ENCODE peak calls at places on chromosomes 5 and 9, in seven cellular contexts. S is tibial artery; D is gastrocnemius medialis; O is neural progenitor cell; T is IMR-90; I is CD4-positive, alpha-beta T cell; W is left ventricle myocardium inferior. R is an unnamed sample. For H3K9me3, the result is how much of the 10 kb centered on the place peaks cover.

GRCh38 chr9:124149992-124150391 is 107.8 kb upstream of the NEK6 start:
- DNase-seq in S (no peak), D (no peak), O (peak), T (peak), I (no peak), W (no peak), R (no peak)

GRCh38 chr9:13804532-13804931 is 509.4 kb downstream of the NFIB start:
- DNase-seq in S (no peak), D (no peak), O (no peak), T (peak), I (no peak), W (no peak), R (no peak)

GRCh38 chr9:37033753-37034319 is at the start of gene PAX5:
- DNase-seq in S (no peak), D (no peak), O (no peak), T (no peak), I (no peak), W (no peak), R (no peak)

GRCh38 chr5:135493406-135494180 is 41.4 kb upstream of the TIFAB start:
- DNase-seq in S (peak), D (no peak), O (peak), T (peak), I (no peak), W (no peak), R (no peak)

GRCh38 chr5:40834391-40834848 is 602 bp downstream of the RPL37 start:
- DNase-seq in S (no peak), D (no peak), O (peak), T (peak), I (peak), W (no peak), R (peak)

GRCh38 chr5:573206-573605 is 38.9 kb upstream of the CEP72 start:
- DNase-seq in S (no peak), D (no peak), O (no peak), T (no peak), I (no peak), W (no peak), R (no peak)

GRCh38 chr5:150700298-150700599 is 613 bp downstream of the RBM22 start:
- DNase-seq in S (no peak), D (no peak), O (no peak), T (no peak), I (no peak), W (no peak), R (no peak)

GRCh38 chr9:135932656-135933055 is 25.3 kb upstream of the CAMSAP1 start:
- DNase-seq in S (no peak), D (no peak), O (no peak), T (no peak), I (no peak), W (no peak), R (no peak)

GRCh38 chr9:33946779-33947535 is 101.7 kb downstream of the UBAP2 start:
- DNase-seq in S (no peak), D (no peak), O (no peak), T (peak), I (no peak), W (no peak), R (no peak)

GRCh38 chr9:128895556-128895955 is 13.6 kb downstream of the LRRC8A start:
- DNase-seq in S (no peak), D (no peak), O (peak), T (no peak), I (no peak), W (no peak), R (no peak)

GRCh38 chr5:82107277-82107676 is 135.5 kb downstream of the ATG10 start:
- DNase-seq in S (no peak), D (no peak), O (peak), T (peak), I (no peak), W (no peak), R (no peak)

GRCh38 chr5:145408048-145408341 is 427.1 kb downstream of the PRELID2 start:
- DNase-seq in S (no peak), D (no peak), O (no peak), T (no peak), I (no peak), W (no peak), R (no peak)

GRCh38 chr5:11793396-11793795 is 110.8 kb downstream of the CTNND2 start:
- DNase-seq in S (no peak), D (no peak), O (no peak), T (no peak), I (no peak), W (no peak), R (no peak)

GRCh38 chr5:150598046-150598445 is 42.4 kb upstream of the SYNPO start:
- DNase-seq in S (no peak), D (no peak), O (no peak), T (no peak), I (no peak), W (peak), R (no peak)

GRCh38 chr9:14395300-14396082 is 81.5 kb upstream of the NFIB start:
- DNase-seq in S (no peak), D (peak), O (no peak), T (no peak), I (no peak), W (peak), R (no peak)

GRCh38 chr9:73037613-73038012 is 84.8 kb upstream of the ALDH1A1 start:
- DNase-seq in S (no peak), D (no peak), O (no peak), T (no peak), I (no peak), W (no peak), R (no peak)

GRCh38 chr5:173645437-173645807 is 29.0 kb upstream of the BOD1 start:
- DNase-seq in S (no peak), D (no peak), O (peak), T (peak), I (no peak), W (no peak), R (no peak)

GRCh38 chr5:159240301-159240870 is 22.7 kb upstream of the UBLCP1 start:
- DNase-seq in S (no peak), D (no peak), O (no peak), T (peak), I (no peak), W (no peak), R (no peak)

GRCh38 chr5:147560982-147561381 is 51.1 kb upstream of the DPYSL3 start:
- DNase-seq in S (no peak), D (no peak), O (peak), T (no peak), I (no peak), W (no peak), R (no peak)
- H3K27ac ChIP-seq in S (no peak), D (no peak), O (peak), T (no peak), I (no peak), W (no peak), R (no peak)

DNA sequence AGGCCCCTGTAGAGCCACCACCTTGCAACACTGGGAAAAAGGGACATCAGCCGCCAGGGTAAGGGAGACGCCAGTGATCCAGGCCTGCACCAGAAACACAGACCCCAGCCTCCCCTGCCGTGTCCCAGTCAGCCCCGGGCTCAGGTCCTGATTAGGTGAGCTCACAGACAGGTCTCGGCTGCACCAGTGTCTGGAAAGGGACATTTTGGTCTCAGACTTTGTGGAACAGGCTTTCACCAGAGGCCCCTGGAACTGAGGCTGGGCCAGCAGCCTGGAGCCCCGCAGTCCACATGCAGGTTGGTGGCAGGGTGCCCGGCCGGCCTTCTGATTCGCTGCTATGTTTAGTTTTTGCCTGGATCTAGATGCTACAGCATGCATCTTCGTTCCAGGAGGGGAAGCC is 369.0 kb upstream of the IRX4 start:
- DNase-seq in S (no peak), D (no peak), O (no peak), T (no peak), I (no peak), W (no peak), R (no peak)
- H3K9me3 ChIP-seq in S (under half), D (under half), O (under half), T (under half), I (under half), W (under half), R (under half)

GRCh38 chr5:78602400-78602799 is 46.2 kb downstream of the LHFPL2 start:
- DNase-seq in S (no peak), D (no peak), O (no peak), T (no peak), I (no peak), W (no peak), R (no peak)
- H3K27ac ChIP-seq in S (no peak), D (no peak), O (no peak), T (no peak), I (no peak), W (no peak), R (no peak)

GRCh38 chr5:45796959-45797553 is 100.9 kb upstream of the HCN1 start:
- DNase-seq in S (no peak), D (no peak), O (peak), T (no peak), I (no peak), W (no peak), R (peak)
- H3K9me3 ChIP-seq in S (under half), D (under half), O (under half), T (under half), I (under half), W (half or more), R (under half)

GRCh38 chr9:35029852-35030251 is 40.3 kb downstream of the DNAJB5 start:
- DNase-seq in S (no peak), D (no peak), O (no peak), T (no peak), I (no peak), W (no peak), R (no peak)
- H3K27ac ChIP-seq in S (no peak), D (no peak), O (no peak), T (no peak), I (no peak), W (no peak), R (no peak)

DNA sequence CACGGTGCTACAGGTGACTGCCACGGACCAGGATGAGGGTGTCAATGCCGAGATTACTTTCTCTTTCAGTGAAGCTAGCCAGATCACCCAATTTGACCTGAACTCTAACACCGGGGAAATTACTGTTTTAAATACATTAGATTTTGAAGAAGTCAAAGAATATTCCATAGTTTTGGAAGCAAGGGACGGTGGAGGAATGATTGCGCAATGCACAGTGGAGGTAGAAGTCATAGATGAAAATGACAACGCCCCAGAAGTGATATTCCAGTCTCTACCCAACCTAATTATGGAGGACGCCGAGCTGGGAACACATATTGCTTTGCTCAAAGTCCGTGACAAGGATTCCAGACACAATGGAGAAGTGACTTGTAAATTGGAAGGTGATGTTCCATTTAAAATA is 1.2 kb downstream of the PCDHGB4 start:
- DNase-seq in S (no peak), D (no peak), O (no peak), T (no peak), I (no peak), W (no peak), R (no peak)
- H3K9me3 ChIP-seq in S (half or more), D (under half), O (under half), T (under half), I (half or more), W (half or more), R (under half)

GRCh38 chr9:113349434-113350337 is at the start of gene BSPRY:
- DNase-seq in S (no peak), D (no peak), O (peak), T (no peak), I (no peak), W (no peak), R (peak)
- H3K27ac ChIP-seq in S (peak), D (no peak), O (no peak), T (no peak), I (no peak), W (no peak), R (peak)